ENCODE peak calls at places on chromosomes 13 and 19, in seven cellular contexts. B is fibroblast of lung, C is cardiac muscle cell, W is foreskin fibroblast, O is colonic mucosa, I is AG10803, K is NB4. G is an unnamed sample.

GRCh38 chr13:20231839-20232555 is at the start of gene GJB6:
- DNase-seq in B (no peak), I (no peak), K (no peak), C (no peak), O (no peak), W (no peak), G (no peak)

GRCh38 chr19:19147344-19147743 is 9.1 kb upstream of the TMEM161A start:
- DNase-seq in B (no peak), K (no peak), I (no peak), O (no peak), C (no peak), W (no peak), G (no peak)

GRCh38 chr13:42745655-42746054 is 35.7 kb upstream of the FAM216B start:
- DNase-seq in B (no peak), I (no peak), K (peak), O (no peak), W (no peak), C (peak), G (no peak)

GRCh38 chr19:11268783-11269267 is 6.5 kb upstream of the DOCK6 start:
- DNase-seq in K (peak), B (peak), W (peak), C (peak), O (peak), I (peak), G (peak)

GRCh38 chr19:49677232-49677881 is at the start of gene PRMT1:
- DNase-seq in C (no peak), K (peak), W (no peak), B (no peak), O (no peak), I (no peak), G (no peak)

GRCh38 chr19:54523403-54523802 is 20.8 kb downstream of the LAIR2 start:
- DNase-seq in B (no peak), C (peak), I (peak), W (peak), K (peak), O (no peak), G (no peak)

GRCh38 chr13:91212229-91212628 is 135.3 kb upstream of the MIR17HG start:
- DNase-seq in B (no peak), C (no peak), O (no peak), K (no peak), I (no peak), W (no peak), G (no peak)

GRCh38 chr13:46810440-46810839 is 13.5 kb upstream of the ESD start:
- DNase-seq in I (no peak), O (no peak), B (no peak), W (no peak), C (no peak), K (no peak), G (no peak)

GRCh38 chr19:48614436-48615144 is at the start of gene FAM83E:
- DNase-seq in W (no peak), K (peak), B (no peak), I (no peak), C (no peak), O (peak), G (no peak)

GRCh38 chr13:98158172-98158907 is 15.4 kb downstream of the FARP1 start:
- DNase-seq in I (no peak), O (no peak), W (no peak), B (peak), C (no peak), K (no peak), G (no peak)

GRCh38 chr13:24264976-24265375 is 44.4 kb upstream of the C1QTNF9 start:
- DNase-seq in K (no peak), C (no peak), W (no peak), I (no peak), B (no peak), O (no peak), G (no peak)

GRCh38 chr13:76816394-76816793 is 69.8 kb downstream of the KCTD12 start:
- DNase-seq in B (no peak), K (no peak), C (no peak), W (no peak), I (no peak), O (no peak), G (no peak)

GRCh38 chr19:14406645-14407331 is 12.4 kb downstream of the DDX39A start:
- DNase-seq in O (no peak), B (no peak), C (no peak), W (no peak), I (no peak), K (no peak), G (no peak)

GRCh38 chr19:4014541-4015491 is 7.3 kb downstream of the PIAS4 start:
- DNase-seq in C (no peak), K (no peak), B (no peak), I (no peak), O (peak), W (no peak), G (no peak)

GRCh38 chr13:27663947-27664346 is 42.3 kb downstream of the POLR1D start:
- DNase-seq in W (no peak), I (no peak), K (no peak), C (no peak), O (no peak), B (peak), G (no peak)

GRCh38 chr13:98976941-98977340 is 923 bp downstream of the DOCK9 start:
- DNase-seq in W (no peak), B (no peak), K (no peak), C (peak), I (peak), O (no peak), G (peak)

GRCh38 chr13:94028234-94029145 is 451.0 kb downstream of the DCT start:
- DNase-seq in C (peak), B (peak), K (no peak), I (no peak), W (no peak), O (no peak), G (no peak)

GRCh38 chr13:97384366-97384765 is 49.6 kb upstream of the RAP2A start:
- DNase-seq in W (no peak), C (no peak), B (no peak), O (no peak), K (peak), I (no peak), G (no peak)

GRCh38 chr19:29449371-29449770 is 76.4 kb upstream of the VSTM2B start:
- DNase-seq in I (no peak), K (no peak), O (peak), B (no peak), W (no peak), C (no peak), G (no peak)

GRCh38 chr19:47253970-47254369 is 2.4 kb upstream of the CCDC9 start:
- DNase-seq in C (no peak), K (no peak), O (no peak), W (no peak), I (no peak), B (no peak), G (no peak)

GRCh38 chr13:54449922-54450321 is 1421.3 kb downstream of the OLFM4 start:
- DNase-seq in B (no peak), C (no peak), K (no peak), I (no peak), O (no peak), W (no peak), G (no peak)

GRCh38 chr19:4182082-4182926 is at the start of the genes ANKRD24 and SIRT6:
- DNase-seq in I (peak), B (peak), C (peak), K (peak), O (peak), W (peak), G (peak)

GRCh38 chr19:13215572-13216380 is 65.6 kb downstream of the IER2 start:
- DNase-seq in K (no peak), O (no peak), I (no peak), B (no peak), C (peak), W (no peak), G (peak)

GRCh38 chr13:44651724-44652123 is 75.6 kb upstream of the TSC22D1 start:
- DNase-seq in K (no peak), I (no peak), W (no peak), B (no peak), C (no peak), O (no peak), G (no peak)

GRCh38 chr19:49361438-49362047 is 673 bp downstream of the TEAD2 start:
- DNase-seq in K (no peak), C (peak), W (peak), B (peak), O (peak), I (peak), G (peak)

GRCh38 chr19:14467816-14468215 is 7.3 kb downstream of the PTGER1 start:
- DNase-seq in K (peak), I (no peak), B (no peak), O (no peak), W (no peak), C (no peak), G (no peak)

GRCh38 chr19:53112286-53112685 is 9.1 kb upstream of the ZNF160 start:
- DNase-seq in B (no peak), C (no peak), I (no peak), K (peak), O (no peak), W (no peak), G (no peak)

GRCh38 chr19:8363803-8364771 is at the start of gene ANGPTL4:
- DNase-seq in K (peak), C (peak), W (peak), B (peak), I (peak), O (peak), G (peak)

GRCh38 chr13:21297452-21297851 is 121.0 kb downstream of the MRPL57 start:
- DNase-seq in K (peak), C (no peak), O (no peak), W (no peak), B (no peak), I (peak), G (no peak)
- H3K4me3 ChIP-seq in K (peak), C (no peak), O (no peak), W (peak), B (peak), I (peak), G (peak)

DNA sequence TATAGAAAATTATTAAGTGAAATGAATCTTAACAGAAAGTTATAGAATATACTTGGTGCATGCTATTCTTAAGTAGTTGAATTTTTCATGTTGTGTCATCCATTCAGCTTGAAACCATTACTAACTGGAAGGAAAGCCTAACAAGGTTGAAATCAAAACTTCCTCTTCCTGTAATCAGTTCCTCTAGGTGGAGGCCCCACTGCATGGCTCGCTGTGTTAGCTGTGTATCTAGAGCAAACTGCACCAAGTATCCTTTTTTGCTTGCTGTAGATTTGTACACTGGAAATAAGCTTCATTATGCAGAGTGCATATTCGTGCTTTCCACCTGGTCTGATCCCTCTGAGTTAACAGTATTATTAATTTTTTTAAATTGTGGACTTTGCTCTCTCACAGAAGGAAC is 1146.1 kb downstream of the EFNB2 start:
- DNase-seq in W (no peak), I (no peak), K (no peak), B (no peak), C (no peak), O (no peak), G (no peak)
- TF ChIP-seq CTCF in W (no peak), I (no peak), K (no peak), B (no peak), C (no peak), O (no peak), G (no peak)

GRCh38 chr19:39402417-39403297 is 4.0 kb upstream of the ZFP36 start:
- DNase-seq in B (peak), I (peak), O (peak), C (peak), W (peak), K (peak), G (peak)

GRCh38 chr19:39399684-39400465 is 6.8 kb upstream of the ZFP36 start:
- DNase-seq in B (no peak), I (no peak), W (no peak), O (no peak), K (no peak), C (no peak), G (no peak)

GRCh38 chr19:39403331-39404312 is 3.0 kb upstream of the ZFP36 start:
- DNase-seq in I (peak), W (peak), B (peak), C (peak), O (peak), K (peak), G (peak)

GRCh38 chr19:39401549-39402416 is 4.9 kb upstream of the ZFP36 start:
- DNase-seq in O (peak), I (peak), K (peak), W (peak), B (peak), C (peak), G (peak)

DNA sequence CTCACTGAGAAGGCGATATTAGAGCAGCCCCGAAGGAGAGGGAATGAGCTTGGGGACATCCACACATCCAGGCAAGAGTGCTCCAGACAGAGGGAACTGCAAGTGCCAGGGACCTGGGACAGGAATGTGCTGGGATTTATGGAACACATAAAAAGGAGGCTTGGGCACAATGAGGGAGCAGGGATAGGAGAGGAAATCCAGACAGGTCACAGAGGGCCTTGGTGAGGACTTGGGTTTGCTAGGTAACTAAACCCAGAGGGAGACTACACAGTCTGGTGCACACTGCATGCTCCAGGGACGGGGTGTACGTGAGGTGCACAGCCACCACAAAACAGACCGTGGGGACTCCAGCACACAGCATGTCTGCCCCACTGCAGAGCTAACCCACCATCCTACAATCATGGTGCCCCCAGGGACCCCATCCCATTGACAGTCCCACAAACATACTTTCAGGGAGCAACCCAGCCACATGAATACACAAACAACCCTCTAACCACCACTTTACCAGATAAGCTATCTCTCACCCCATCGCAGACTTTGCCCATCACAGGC is 5.6 kb upstream of the ZFP36 start:
- DNase-seq in I (no peak), K (no peak), C (no peak), W (no peak), O (no peak), B (no peak), G (no peak)
- H3K4me3 ChIP-seq in I (no peak), K (no peak), C (no peak), W (no peak), O (no peak), B (no peak), G (no peak)

GRCh38 chr19:741506-742131 is 9.3 kb upstream of the MISP start:
- DNase-seq in B (no peak), K (peak), C (no peak), I (no peak), O (no peak), W (no peak), G (no peak)
- TF ChIP-seq CTCF in B (no peak), K (peak), C (no peak), I (peak), O (no peak), W (no peak), G (peak)

DNA sequence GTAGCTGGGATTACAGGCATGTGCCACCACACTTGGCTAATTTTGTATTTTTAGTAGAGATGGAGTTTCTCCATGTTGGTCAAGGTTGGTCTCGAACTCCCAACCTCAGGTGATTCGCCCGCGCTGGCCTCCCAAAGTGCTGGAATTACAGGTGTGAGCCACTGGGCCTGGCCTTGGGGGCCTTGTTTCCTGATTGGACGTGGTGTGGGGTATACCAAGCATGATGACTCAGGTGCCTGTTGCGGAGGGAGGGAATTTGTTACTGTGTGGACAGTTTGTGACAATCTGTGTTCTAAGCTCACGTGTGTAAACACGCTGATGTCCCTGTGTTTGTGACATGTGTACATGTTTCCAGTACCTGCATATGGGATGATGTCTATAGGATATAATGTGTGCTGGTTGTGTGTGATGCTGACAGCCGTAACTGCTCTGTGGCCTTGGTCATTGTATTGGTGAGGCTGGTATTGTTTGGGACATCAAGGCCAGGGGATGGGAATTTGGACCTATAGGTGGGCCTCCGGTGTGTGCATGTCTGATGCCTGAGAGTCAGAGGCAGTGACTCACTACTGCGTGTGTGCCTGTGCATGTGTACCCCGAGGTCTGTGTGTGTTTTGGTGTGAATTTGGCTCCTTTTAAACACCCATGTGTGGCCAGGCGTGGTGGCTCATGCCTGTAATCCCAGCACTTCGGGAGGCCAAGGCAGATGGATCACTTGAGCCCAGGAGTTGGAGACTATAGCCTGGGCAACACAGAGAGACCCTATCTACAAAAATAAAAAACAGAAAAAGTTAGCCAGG is 1.6 kb upstream of the EGLN2 start:
- DNase-seq in I (no peak), W (no peak), C (no peak), O (no peak), K (no peak), B (no peak), G (no peak)
- H3K4me3 ChIP-seq in I (no peak), W (peak), C (no peak), O (no peak), K (peak), B (no peak), G (no peak)

GRCh38 chr13:68190826-68191225 is 960.7 kb upstream of the PCDH9 start:
- DNase-seq in W (no peak), O (no peak), C (no peak), I (no peak), B (peak), K (peak), G (peak)
- TF ChIP-seq CTCF in W (no peak), O (no peak), C (no peak), I (no peak), B (no peak), K (no peak), G (no peak)

GRCh38 chr13:109412232-109412935 is 374.0 kb downstream of the IRS2 start:
- DNase-seq in K (peak), I (peak), O (peak), W (no peak), B (peak), C (peak), G (peak)
- H3K4me3 ChIP-seq in K (peak), I (no peak), O (no peak), W (no peak), B (no peak), C (no peak), G (no peak)

G was measured in astrocyte of the spinal cord.